ENCODE peak calls at places on chromosome 22, in six cellular contexts. T is kidney, K is GM13977, C is cardiac fibroblast, M is suprapubic skin, Z is MCF 10A. V is an unnamed sample.
A peak's percentile ranks its signal among the peaks of the same experiment; 100 is the strongest.

GRCh38 chr22:33542153-33542552 is 378.1 kb downstream of the LARGE1 start:
- DNase-seq in T (no peak), K (no peak), C (no peak), M (no peak), Z (no peak), V (no peak)

GRCh38 chr22:40221055-40221414 is 43.3 kb downstream of the TNRC6B start:
- DNase-seq in T (no peak), K (no peak), C (no peak), M (no peak), Z (no peak), V (no peak)

GRCh38 chr22:26461188-26461810 is 22.3 kb downstream of the HPS4 start:
- DNase-seq in T (no peak), K (peak; percentile 53), C (peak; percentile 43), M (no peak), Z (peak; percentile 61), V (peak; percentile 56)

GRCh38 chr22:32534252-32535215 is 59.9 kb downstream of the FBXO7 start:
- DNase-seq in T (peak; percentile 93), K (no peak), C (no peak), M (peak; percentile 70), Z (no peak), V (no peak)

GRCh38 chr22:46576556-46577351 is 39.3 kb upstream of the CELSR1 start:
- DNase-seq in T (peak; percentile 82), K (peak; percentile 94), C (peak; percentile 62), M (peak; percentile 75), Z (peak; percentile 30), V (peak; percentile 59)

GRCh38 chr22:27310966-27311665 is 490.4 kb downstream of the MN1 start:
- DNase-seq in T (no peak), K (no peak), C (no peak), M (no peak), Z (no peak), V (no peak)

GRCh38 chr22:20520093-20520511 is 12.7 kb downstream of the MED15 start:
- DNase-seq in T (peak; percentile 43), K (no peak), C (no peak), M (no peak), Z (no peak), V (peak; percentile 85)

GRCh38 chr22:37223965-37224551 is 11.8 kb upstream of the SSTR3 start:
- DNase-seq in T (no peak), K (peak; percentile 79), C (no peak), M (no peak), Z (no peak), V (peak; percentile 65)

GRCh38 chr22:49733631-49734030 is 94.0 kb downstream of the BRD1 start:
- DNase-seq in T (peak; percentile 10), K (no peak), C (no peak), M (no peak), Z (no peak), V (no peak)

GRCh38 chr22:27918351-27919221 is 470 bp downstream of the PITPNB start:
- DNase-seq in T (peak; percentile 88), K (peak; percentile 55), C (peak; percentile 52), M (peak; percentile 85), Z (peak; percentile 46), V (peak; percentile 72)

GRCh38 chr22:49689858-49690257 is 137.8 kb downstream of the BRD1 start:
- DNase-seq in T (no peak), K (no peak), C (no peak), M (no peak), Z (no peak), V (no peak)

GRCh38 chr22:33601062-33601461 is 319.2 kb downstream of the LARGE1 start:
- DNase-seq in T (no peak), K (no peak), C (no peak), M (no peak), Z (no peak), V (no peak)

GRCh38 chr22:43796567-43796966 is 15.5 kb downstream of the EFCAB6 start:
- DNase-seq in T (no peak), K (no peak), C (peak; percentile 79), M (no peak), Z (peak; percentile 38), V (no peak)
- TF ChIP-seq CTCF in T (peak; percentile 12), K (peak; percentile 24), C (peak; percentile 37), M (no peak), Z (peak; percentile 41), V (no peak)

GRCh38 chr22:42132457-42132856 is 1.8 kb upstream of the CYP2D6 start:
- DNase-seq in T (peak; percentile 41), K (peak; percentile 29), C (no peak), M (peak; percentile 61), Z (no peak), V (no peak)
- TF ChIP-seq CTCF in T (no peak), K (no peak), C (no peak), M (no peak), Z (no peak), V (no peak)

GRCh38 chr22:19085233-19086043 is 36.8 kb downstream of the DGCR2 start:
- DNase-seq in T (no peak), K (peak; percentile 69), C (peak; percentile 54), M (no peak), Z (peak; percentile 38), V (no peak)
- TF ChIP-seq CTCF in T (no peak), K (peak; percentile 46), C (peak; percentile 50), M (no peak), Z (peak; percentile 41), V (peak; percentile 15)

DNA sequence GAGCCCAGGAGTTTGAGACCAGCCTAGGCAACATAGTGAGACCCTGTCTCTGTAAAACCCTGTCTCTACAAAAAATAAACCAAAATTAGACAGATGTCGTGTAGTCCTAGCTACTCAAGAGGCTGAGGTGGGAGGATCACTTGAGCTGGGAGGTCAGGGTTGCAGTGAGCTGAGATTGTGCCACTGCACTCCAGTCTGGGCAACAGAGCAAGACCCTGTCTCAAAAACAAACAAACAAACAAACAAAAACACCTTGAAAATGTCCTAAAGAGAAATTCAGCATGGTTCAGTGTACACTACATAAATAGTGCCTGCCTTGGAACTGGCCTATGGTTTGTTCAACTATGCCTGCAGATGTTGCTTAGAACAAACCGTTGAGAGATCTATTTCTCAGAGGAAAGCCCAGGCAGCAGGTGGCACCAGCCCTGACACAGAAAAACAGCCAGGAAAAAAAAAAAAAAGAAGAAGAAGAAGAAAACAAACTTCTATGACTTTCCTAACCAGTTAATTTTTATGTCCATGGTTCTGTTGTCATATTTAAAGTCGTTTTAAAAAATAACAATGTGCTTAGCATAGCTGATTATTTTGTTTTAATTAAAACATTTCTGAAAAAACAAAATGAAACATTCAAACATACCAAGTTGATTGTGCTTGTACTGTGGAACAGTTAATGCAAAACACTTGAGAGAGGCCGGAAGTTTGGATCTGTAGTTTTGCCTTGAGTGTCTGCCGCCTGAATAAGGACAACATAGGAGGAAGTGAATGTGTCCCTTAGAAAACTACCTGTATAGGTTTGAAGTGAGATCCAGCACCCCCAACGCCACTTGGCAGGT is 5.4 kb downstream of the KREMEN1 start:
- DNase-seq in T (no peak), K (no peak), C (no peak), M (no peak), Z (no peak), V (no peak)
- TF ChIP-seq CTCF in T (no peak), K (no peak), C (no peak), M (no peak), Z (no peak), V (no peak)

GRCh38 chr22:24421428-24421931 is 5.9 kb upstream of the ADORA2A start:
- DNase-seq in T (no peak), K (peak; percentile 80), C (no peak), M (no peak), Z (peak; percentile 38), V (peak; percentile 68)
- TF ChIP-seq CTCF in T (peak; percentile 25), K (peak; percentile 43), C (no peak), M (no peak), Z (peak; percentile 39), V (peak; percentile 64)

DNA sequence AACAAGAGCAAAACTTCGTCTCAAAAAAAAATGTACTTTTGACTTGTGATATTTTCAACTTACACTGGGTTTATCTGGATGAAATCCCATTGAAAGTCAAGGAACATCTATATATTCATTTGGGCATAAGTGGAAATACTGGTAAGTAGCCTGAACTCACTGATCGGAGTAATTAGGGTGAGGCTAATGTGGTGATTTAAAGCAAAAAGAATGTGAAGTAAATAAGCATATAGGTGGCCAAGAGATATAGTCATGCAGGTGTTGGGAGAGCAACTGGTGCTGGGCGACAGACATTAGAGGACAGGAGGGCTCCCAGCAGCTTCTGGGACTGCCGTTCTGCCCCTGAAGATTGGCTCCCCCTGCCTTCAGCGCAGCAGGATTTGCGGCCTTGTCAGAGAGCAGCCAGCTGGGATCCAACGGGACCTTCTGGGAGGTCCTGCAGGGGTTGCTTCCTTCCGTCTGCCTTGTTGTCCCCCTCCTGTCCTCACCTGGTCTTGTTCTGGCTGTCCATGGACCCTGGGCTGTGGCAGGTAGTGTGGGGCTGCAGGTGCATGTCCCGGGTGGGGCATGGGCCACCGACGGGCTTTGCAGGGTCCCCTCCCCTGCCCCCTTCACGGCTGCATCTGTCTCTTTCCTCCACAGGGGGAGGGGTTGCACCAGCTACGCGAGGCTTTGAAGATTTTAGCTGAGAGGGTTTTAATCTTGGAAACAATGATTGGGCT is 14.1 kb downstream of the RHBDD3 start:
- DNase-seq in T (no peak), K (no peak), C (no peak), M (no peak), Z (no peak), V (no peak)
- TF ChIP-seq CTCF in T (no peak), K (no peak), C (no peak), M (no peak), Z (no peak), V (no peak)

GRCh38 chr22:45462034-45462655 is 40.5 kb upstream of the FBLN1 start:
- DNase-seq in T (no peak), K (no peak), C (no peak), M (no peak), Z (no peak), V (peak; percentile 5)
- TF ChIP-seq CTCF in T (no peak), K (peak; percentile 30), C (no peak), M (no peak), Z (no peak), V (no peak)

DNA sequence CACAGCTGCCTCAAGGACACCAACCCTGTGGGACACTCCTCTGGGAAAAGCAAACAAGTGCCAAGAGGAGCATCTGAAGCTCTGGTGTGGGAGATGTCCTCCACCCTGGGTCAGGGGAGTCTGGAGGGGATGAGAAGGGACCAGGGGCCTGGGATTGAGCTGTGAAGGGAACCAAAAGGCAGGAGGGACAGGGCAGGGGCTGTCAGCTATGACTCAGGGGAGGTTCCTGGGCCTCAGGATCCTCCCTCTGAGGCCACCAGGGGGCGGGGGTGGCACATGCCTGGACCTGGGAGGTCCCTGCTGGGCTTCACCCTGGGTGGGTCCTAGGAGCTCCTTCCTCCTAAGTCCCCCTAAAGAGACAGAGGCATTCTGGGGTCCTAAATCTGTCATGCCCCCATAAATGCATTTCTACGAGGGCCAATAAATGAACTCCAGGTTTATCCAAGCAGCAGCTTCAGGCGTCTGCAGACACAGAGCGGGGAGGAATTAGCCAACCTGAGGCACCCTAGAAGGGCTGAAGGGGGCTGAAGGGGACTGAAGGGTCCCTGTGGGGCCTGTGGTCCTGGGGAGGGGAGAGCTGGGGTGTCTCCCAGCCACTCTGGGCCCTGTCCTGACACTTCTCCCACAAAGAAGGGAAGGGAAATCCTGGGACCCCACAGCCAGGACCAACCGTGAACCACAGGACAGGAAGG is 31.9 kb upstream of the IGLL5 start:
- DNase-seq in T (no peak), K (peak; percentile 32), C (no peak), M (no peak), Z (peak; percentile 34), V (peak; percentile 68)
- TF ChIP-seq CTCF in T (no peak), K (peak; percentile 33), C (peak; percentile 62), M (peak; percentile 26), Z (peak; percentile 36), V (peak; percentile 55)

GRCh38 chr22:31130873-31131272 is 8.1 kb downstream of the INPP5J start:
- DNase-seq in T (no peak), K (no peak), C (no peak), M (no peak), Z (no peak), V (no peak)
- TF ChIP-seq CTCF in T (no peak), K (no peak), C (no peak), M (no peak), Z (no peak), V (no peak)

V was measured in activated CD8-positive, alpha-beta T cell treated with anti-CD3 and anti-CD28 coated beads for 36 hours.